ENCODE peak calls at places on chromosomes 12 and 14, in four cellular contexts. One of them, this sample, is unnamed.

GRCh38 chr12:131142891-131143637 is 189.4 kb downstream of the ADGRD1 start:
- DNase-seq in pancreas: no peak
- DNase-seq in upper lobe of right lung: no peak
- DNase-seq in BJ: no peak
- DNase-seq in this sample: no peak

GRCh38 chr14:77151918-77152588 is 10.5 kb upstream of the ZDHHC22 start:
- DNase-seq in BJ: no peak
- DNase-seq in upper lobe of right lung: no peak
- DNase-seq in pancreas: no peak
- DNase-seq in this sample: no peak

GRCh38 chr12:27772328-27773049 is 7.5 kb upstream of the KLHL42 start:
- DNase-seq in upper lobe of right lung: no peak
- DNase-seq in pancreas: no peak
- DNase-seq in BJ: peak
- DNase-seq in this sample: no peak

GRCh38 chr14:68794130-68794855 is 1.4 kb upstream of the ZFP36L1 start:
- DNase-seq in BJ: peak
- DNase-seq in pancreas: peak
- DNase-seq in upper lobe of right lung: peak
- DNase-seq in this sample: peak

GRCh38 chr14:81990312-81990761 is 456.7 kb upstream of the SEL1L start:
- DNase-seq in pancreas: no peak
- DNase-seq in BJ: no peak
- DNase-seq in upper lobe of right lung: no peak
- DNase-seq in this sample: peak

GRCh38 chr12:94593822-94594442 is 56.4 kb downstream of the TMCC3 start:
- DNase-seq in upper lobe of right lung: no peak
- DNase-seq in BJ: no peak
- DNase-seq in pancreas: no peak
- DNase-seq in this sample: no peak

GRCh38 chr12:49272790-49273725 is 8.2 kb downstream of the TUBA1C start:
- DNase-seq in pancreas: no peak
- DNase-seq in upper lobe of right lung: peak
- DNase-seq in BJ: no peak
- DNase-seq in this sample: no peak

GRCh38 chr12:89769483-89769818 is 60.8 kb upstream of the ATP2B1 start:
- DNase-seq in upper lobe of right lung: no peak
- DNase-seq in pancreas: no peak
- DNase-seq in BJ: no peak
- DNase-seq in this sample: no peak

GRCh38 chr14:99910337-99911268 is 117.4 kb downstream of the EML1 start:
- DNase-seq in BJ: peak
- DNase-seq in upper lobe of right lung: no peak
- DNase-seq in pancreas: no peak
- DNase-seq in this sample: peak

GRCh38 chr12:11822071-11822818 is 172.8 kb downstream of the ETV6 start:
- DNase-seq in upper lobe of right lung: no peak
- DNase-seq in pancreas: no peak
- DNase-seq in BJ: no peak
- DNase-seq in this sample: no peak

GRCh38 chr12:111405149-111405855 is 421 bp upstream of the SH2B3 start:
- DNase-seq in BJ: peak
- DNase-seq in upper lobe of right lung: peak
- DNase-seq in pancreas: peak
- DNase-seq in this sample: peak

GRCh38 chr12:51832708-51833107 is 15.8 kb downstream of the FIGNL2 start:
- DNase-seq in upper lobe of right lung: no peak
- DNase-seq in BJ: no peak
- DNase-seq in pancreas: no peak
- DNase-seq in this sample: no peak

GRCh38 chr12:34396006-34396860 is 373.9 kb downstream of the ALG10 start:
- DNase-seq in upper lobe of right lung: peak
- DNase-seq in BJ: no peak
- DNase-seq in pancreas: peak
- DNase-seq in this sample: no peak

GRCh38 chr12:113424915-113425823 is 3.0 kb downstream of the SDSL start:
- DNase-seq in pancreas: no peak
- DNase-seq in upper lobe of right lung: peak
- DNase-seq in BJ: no peak
- DNase-seq in this sample: no peak

GRCh38 chr12:124461241-124461673 is 106.2 kb downstream of the NCOR2 start:
- DNase-seq in pancreas: peak
- DNase-seq in BJ: no peak
- DNase-seq in upper lobe of right lung: no peak
- DNase-seq in this sample: no peak

GRCh38 chr12:122356192-122356635 is 66.3 kb downstream of the CLIP1 start:
- DNase-seq in upper lobe of right lung: no peak
- DNase-seq in pancreas: no peak
- DNase-seq in BJ: no peak
- DNase-seq in this sample: peak

GRCh38 chr14:64871344-64871743 is 8.4 kb downstream of the SPTB start:
- DNase-seq in BJ: no peak
- DNase-seq in upper lobe of right lung: no peak
- DNase-seq in pancreas: no peak
- DNase-seq in this sample: no peak

GRCh38 chr14:64875350-64875749 is 4.4 kb downstream of the SPTB start:
- DNase-seq in pancreas: no peak
- DNase-seq in upper lobe of right lung: no peak
- DNase-seq in BJ: no peak
- DNase-seq in this sample: no peak

GRCh38 chr14:64870160-64870559 is 9.5 kb downstream of the SPTB start:
- DNase-seq in upper lobe of right lung: no peak
- DNase-seq in pancreas: no peak
- DNase-seq in BJ: no peak
- DNase-seq in this sample: no peak

GRCh38 chr14:64878775-64879634 is 702 bp downstream of the SPTB start:
- DNase-seq in BJ: no peak
- DNase-seq in upper lobe of right lung: peak
- DNase-seq in pancreas: peak
- DNase-seq in this sample: no peak

GRCh38 chr14:64873506-64874220 is 6.0 kb downstream of the SPTB start:
- DNase-seq in pancreas: no peak
- DNase-seq in BJ: peak
- DNase-seq in upper lobe of right lung: no peak
- DNase-seq in this sample: no peak
- H3K4me3 ChIP-seq in pancreas: no peak
- H3K4me3 ChIP-seq in BJ: no peak
- H3K4me3 ChIP-seq in upper lobe of right lung: no peak
- H3K4me3 ChIP-seq in this sample: no peak

DNA sequence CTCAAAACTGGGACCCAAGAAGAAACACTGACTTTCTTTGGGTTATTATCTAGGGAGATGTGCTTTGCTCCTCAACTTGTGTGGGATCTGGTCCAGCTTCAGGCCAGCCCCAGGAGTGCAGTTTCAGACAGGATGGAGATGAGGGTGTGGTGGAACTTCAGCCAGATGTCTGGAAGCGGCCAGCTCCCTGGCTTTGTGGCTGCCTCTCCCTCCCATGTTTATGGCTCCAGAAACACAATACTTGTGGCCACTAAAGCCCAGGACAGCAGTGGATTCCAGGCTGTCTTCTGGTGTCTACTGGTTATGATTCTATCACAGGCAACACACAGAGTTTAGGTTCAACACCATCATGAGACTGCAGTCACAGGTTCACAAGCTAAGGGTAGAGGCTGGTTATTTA is 44.2 kb upstream of the EMP1 start:
- DNase-seq in upper lobe of right lung: no peak
- DNase-seq in BJ: no peak
- DNase-seq in pancreas: no peak
- DNase-seq in this sample: no peak
- H3K4me3 ChIP-seq in upper lobe of right lung: no peak
- H3K4me3 ChIP-seq in BJ: no peak
- H3K4me3 ChIP-seq in pancreas: no peak
- H3K4me3 ChIP-seq in this sample: no peak

DNA sequence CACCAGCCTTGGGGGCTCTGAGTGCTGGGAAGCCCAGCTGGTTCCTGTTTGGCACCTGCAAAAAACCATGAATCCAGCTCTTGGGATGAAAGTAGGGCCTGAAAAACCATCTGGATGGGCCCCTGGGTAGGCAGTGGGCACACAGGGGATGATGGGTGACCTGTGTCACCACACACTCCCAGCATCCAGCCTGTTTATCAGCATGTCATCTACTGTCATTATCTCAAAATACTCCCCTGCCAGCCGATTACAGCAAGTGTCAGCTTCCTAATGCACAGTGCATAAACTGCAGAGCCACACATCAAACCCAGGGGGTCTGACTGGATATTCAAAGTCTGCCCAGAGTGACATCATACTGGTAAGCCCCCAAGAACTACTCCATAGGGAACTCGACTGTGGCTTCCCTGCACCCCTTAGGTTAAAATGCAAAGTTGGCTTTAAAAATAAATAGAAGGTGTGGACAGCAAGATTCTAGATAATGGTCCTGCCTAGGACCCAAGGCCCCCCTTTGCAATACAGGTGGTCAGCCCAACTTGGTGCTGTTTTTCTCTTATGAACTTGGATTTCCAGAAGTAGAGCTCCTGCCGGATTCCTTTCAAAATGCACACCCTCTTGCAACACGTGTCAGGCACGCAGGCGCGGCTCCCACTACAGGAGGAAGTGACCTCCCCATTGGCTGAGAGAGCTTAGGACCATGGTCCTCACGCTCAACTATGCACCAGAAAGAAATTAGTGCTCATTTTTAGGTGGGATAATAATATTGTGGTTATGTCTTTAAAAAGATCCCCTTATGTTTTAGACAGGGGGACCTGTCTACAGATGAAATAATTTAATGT is 94.1 kb downstream of the GCH1 start:
- DNase-seq in pancreas: no peak
- DNase-seq in upper lobe of right lung: no peak
- DNase-seq in BJ: no peak
- DNase-seq in this sample: no peak
- H3K4me3 ChIP-seq in pancreas: no peak
- H3K4me3 ChIP-seq in upper lobe of right lung: no peak
- H3K4me3 ChIP-seq in BJ: no peak
- H3K4me3 ChIP-seq in this sample: no peak

GRCh38 chr14:61298834-61299233 is 17.7 kb upstream of the TMEM30B start:
- DNase-seq in pancreas: no peak
- DNase-seq in upper lobe of right lung: no peak
- DNase-seq in BJ: no peak
- DNase-seq in this sample: no peak
- H3K4me3 ChIP-seq in pancreas: no peak
- H3K4me3 ChIP-seq in upper lobe of right lung: no peak
- H3K4me3 ChIP-seq in BJ: no peak
- H3K4me3 ChIP-seq in this sample: no peak

DNA sequence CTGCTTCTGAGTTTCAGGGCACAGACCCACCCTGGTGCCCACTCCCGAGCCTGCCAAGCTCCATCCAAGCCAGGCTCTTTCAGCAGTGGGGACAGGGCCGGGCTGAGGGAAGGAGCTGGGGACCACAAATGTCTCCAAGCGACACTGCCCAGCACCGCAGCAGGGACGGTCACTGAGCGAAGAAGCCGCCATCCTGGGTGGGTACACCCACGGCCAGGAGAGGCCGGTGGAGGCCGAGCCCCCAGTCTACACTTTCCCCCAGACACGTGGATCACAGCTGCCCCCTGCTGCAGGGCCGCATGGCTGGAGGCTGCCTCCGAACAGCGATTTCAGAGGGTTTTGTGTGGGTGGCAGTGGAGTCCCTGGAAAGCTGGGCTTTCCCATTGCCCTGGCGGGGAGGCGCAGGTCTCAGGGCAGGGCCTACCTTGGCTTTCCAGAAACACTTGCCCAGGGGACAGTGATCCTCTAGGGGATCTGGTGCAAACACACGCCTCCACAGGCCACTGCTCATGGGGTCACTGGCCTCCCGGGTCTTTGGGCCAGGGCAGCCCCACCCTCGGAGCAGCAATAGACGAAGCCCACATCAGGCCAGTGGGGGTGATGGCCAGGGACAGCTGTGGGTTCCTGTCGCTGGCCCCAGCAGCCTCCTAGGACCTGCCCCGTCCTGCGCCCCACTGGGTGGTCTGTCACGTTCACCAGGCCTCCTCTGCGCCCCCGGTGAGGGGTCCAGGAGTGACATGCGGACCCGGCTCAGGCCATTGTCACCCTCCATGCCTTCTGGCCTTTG is 1.2 kb upstream of the GPR132 start:
- DNase-seq in upper lobe of right lung: no peak
- DNase-seq in pancreas: no peak
- DNase-seq in BJ: no peak
- DNase-seq in this sample: no peak
- H3K4me3 ChIP-seq in upper lobe of right lung: no peak
- H3K4me3 ChIP-seq in pancreas: no peak
- H3K4me3 ChIP-seq in BJ: no peak
- H3K4me3 ChIP-seq in this sample: no peak

GRCh38 chr14:89922549-89922907 is 32.0 kb downstream of the EFCAB11 start:
- DNase-seq in BJ: no peak
- DNase-seq in pancreas: no peak
- DNase-seq in upper lobe of right lung: no peak
- DNase-seq in this sample: no peak
- H3K4me3 ChIP-seq in BJ: no peak
- H3K4me3 ChIP-seq in pancreas: no peak
- H3K4me3 ChIP-seq in upper lobe of right lung: no peak
- H3K4me3 ChIP-seq in this sample: no peak

DNA sequence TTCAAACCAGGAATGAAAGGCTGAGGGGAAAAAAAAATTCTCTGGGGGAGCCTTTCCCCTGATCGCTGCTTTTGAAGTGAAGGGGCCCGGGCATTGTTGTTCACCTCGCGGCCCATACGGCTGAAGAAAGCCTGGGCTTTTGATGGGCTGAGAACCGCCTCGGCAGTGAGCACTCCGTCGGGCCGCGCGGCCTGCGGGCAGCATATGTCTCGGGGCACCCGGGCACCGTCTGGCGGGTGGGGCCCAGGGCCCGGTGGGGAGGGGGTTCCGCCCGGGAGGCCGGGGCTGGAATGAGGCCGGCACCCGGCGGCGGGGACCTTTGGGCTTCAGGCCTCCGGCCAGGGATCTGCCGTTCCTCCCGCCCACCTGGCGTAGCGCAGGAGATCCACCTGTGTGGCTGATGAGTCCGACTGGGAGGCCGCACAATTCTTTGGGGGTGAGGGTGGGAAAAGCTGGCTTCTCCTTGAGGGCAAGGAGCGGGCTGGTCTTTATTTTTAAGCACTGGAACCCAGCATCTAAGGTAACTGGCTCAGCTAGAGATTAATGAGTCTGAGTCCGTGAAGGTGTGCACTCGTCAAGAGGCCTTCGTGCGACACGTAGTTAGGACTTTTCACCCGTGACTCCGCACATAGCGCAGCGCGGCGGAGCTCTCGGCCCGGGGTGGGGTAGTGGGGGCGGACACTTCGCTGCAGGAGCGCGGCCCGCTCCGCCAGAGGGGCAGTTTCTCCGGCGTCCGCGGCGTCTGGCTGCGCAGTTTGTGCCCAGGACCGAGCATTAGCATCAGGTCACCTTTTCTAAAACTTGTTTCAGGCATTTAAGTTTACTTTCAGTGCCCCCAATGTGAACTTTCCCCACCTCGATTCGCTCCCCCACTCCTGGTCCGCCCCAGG is 10.6 kb downstream of the FOXA1 start:
- DNase-seq in pancreas: peak
- DNase-seq in upper lobe of right lung: peak
- DNase-seq in BJ: no peak
- DNase-seq in this sample: no peak
- H3K4me3 ChIP-seq in pancreas: peak
- H3K4me3 ChIP-seq in upper lobe of right lung: peak
- H3K4me3 ChIP-seq in BJ: no peak
- H3K4me3 ChIP-seq in this sample: no peak

DNA sequence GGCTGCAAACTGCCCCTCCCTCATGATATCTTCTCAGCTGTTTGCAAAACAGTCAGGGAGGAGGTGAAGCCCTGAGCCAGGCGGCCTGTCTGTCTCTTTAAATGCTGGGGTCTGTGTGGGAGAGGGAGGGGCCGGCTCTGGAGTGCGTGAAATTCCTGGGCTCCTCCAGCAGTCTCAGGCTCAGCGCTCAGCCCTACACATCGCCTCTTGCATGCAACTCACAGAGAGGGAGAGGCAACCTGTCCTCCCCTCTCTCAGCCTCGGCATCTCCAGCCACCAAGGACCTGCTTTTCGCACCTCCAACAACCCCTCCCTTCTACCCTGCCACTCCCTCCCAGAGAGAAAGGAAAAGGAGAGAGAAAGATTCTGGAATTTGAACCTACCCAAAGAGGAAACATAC is at the start of gene NRXN3:
- DNase-seq in upper lobe of right lung: no peak
- DNase-seq in BJ: no peak
- DNase-seq in pancreas: no peak
- DNase-seq in this sample: no peak
- H3K4me3 ChIP-seq in upper lobe of right lung: peak
- H3K4me3 ChIP-seq in BJ: no peak
- H3K4me3 ChIP-seq in pancreas: no peak
- H3K4me3 ChIP-seq in this sample: no peak